ENCODE peak calls at places on chromosomes 1 and 21, in ten cellular contexts. One of them, this sample, is unnamed. For H3K36me3, the result is how much of the 10 kb centered on the place peaks cover.

GRCh38 chr1:198880818-198881597 is 242.2 kb downstream of the PTPRC start:
- DNase-seq in breast epithelium: no peak
- DNase-seq in sigmoid colon: no peak
- DNase-seq in GM12878: no peak
- DNase-seq in IMR-90: peak
- DNase-seq in body of pancreas: no peak
- DNase-seq in transverse colon: no peak
- DNase-seq in heart left ventricle: no peak
- DNase-seq in adrenal gland: no peak
- DNase-seq in suprapubic skin: no peak
- DNase-seq in this sample: no peak

GRCh38 chr1:30008998-30009657 is 714.3 kb downstream of the MATN1 start:
- DNase-seq in adrenal gland: no peak
- DNase-seq in GM12878: no peak
- DNase-seq in transverse colon: peak
- DNase-seq in IMR-90: no peak
- DNase-seq in sigmoid colon: no peak
- DNase-seq in heart left ventricle: no peak
- DNase-seq in suprapubic skin: no peak
- DNase-seq in breast epithelium: no peak
- DNase-seq in body of pancreas: no peak
- DNase-seq in this sample: no peak

GRCh38 chr21:25350056-25350455 is 257.2 kb downstream of the MRPL39 start:
- DNase-seq in heart left ventricle: no peak
- DNase-seq in breast epithelium: no peak
- DNase-seq in suprapubic skin: no peak
- DNase-seq in IMR-90: peak
- DNase-seq in adrenal gland: no peak
- DNase-seq in sigmoid colon: no peak
- DNase-seq in GM12878: no peak
- DNase-seq in body of pancreas: peak
- DNase-seq in transverse colon: no peak
- DNase-seq in this sample: no peak

GRCh38 chr1:183063349-183063748 is 40.1 kb downstream of the LAMC1 start:
- DNase-seq in GM12878: no peak
- DNase-seq in sigmoid colon: no peak
- DNase-seq in transverse colon: no peak
- DNase-seq in heart left ventricle: no peak
- DNase-seq in IMR-90: peak
- DNase-seq in suprapubic skin: no peak
- DNase-seq in breast epithelium: no peak
- DNase-seq in body of pancreas: no peak
- DNase-seq in adrenal gland: no peak
- DNase-seq in this sample: no peak

GRCh38 chr1:183609313-183609712 is 19.1 kb upstream of the NCF2 start:
- DNase-seq in GM12878: no peak
- DNase-seq in sigmoid colon: peak
- DNase-seq in adrenal gland: no peak
- DNase-seq in heart left ventricle: peak
- DNase-seq in transverse colon: peak
- DNase-seq in IMR-90: peak
- DNase-seq in suprapubic skin: no peak
- DNase-seq in breast epithelium: peak
- DNase-seq in body of pancreas: peak
- DNase-seq in this sample: no peak

GRCh38 chr1:32666866-32667566 is 16.0 kb downstream of the RBBP4 start:
- DNase-seq in body of pancreas: no peak
- DNase-seq in heart left ventricle: no peak
- DNase-seq in IMR-90: no peak
- DNase-seq in GM12878: no peak
- DNase-seq in adrenal gland: no peak
- DNase-seq in suprapubic skin: no peak
- DNase-seq in transverse colon: no peak
- DNase-seq in sigmoid colon: no peak
- DNase-seq in breast epithelium: no peak
- DNase-seq in this sample: no peak

GRCh38 chr1:225737866-225738265 is 39.8 kb upstream of the SRP9 start:
- DNase-seq in adrenal gland: no peak
- DNase-seq in heart left ventricle: no peak
- DNase-seq in breast epithelium: no peak
- DNase-seq in transverse colon: no peak
- DNase-seq in IMR-90: no peak
- DNase-seq in GM12878: no peak
- DNase-seq in sigmoid colon: no peak
- DNase-seq in body of pancreas: no peak
- DNase-seq in suprapubic skin: no peak
- DNase-seq in this sample: no peak

GRCh38 chr1:6585081-6585722 is 5.4 kb downstream of the ZBTB48 start:
- DNase-seq in adrenal gland: no peak
- DNase-seq in IMR-90: no peak
- DNase-seq in body of pancreas: no peak
- DNase-seq in GM12878: no peak
- DNase-seq in sigmoid colon: no peak
- DNase-seq in suprapubic skin: no peak
- DNase-seq in breast epithelium: no peak
- DNase-seq in transverse colon: no peak
- DNase-seq in heart left ventricle: no peak
- DNase-seq in this sample: no peak

GRCh38 chr1:52343982-52344381 is 22.0 kb downstream of the CC2D1B start:
- DNase-seq in sigmoid colon: no peak
- DNase-seq in suprapubic skin: no peak
- DNase-seq in breast epithelium: no peak
- DNase-seq in IMR-90: no peak
- DNase-seq in transverse colon: no peak
- DNase-seq in body of pancreas: no peak
- DNase-seq in heart left ventricle: no peak
- DNase-seq in GM12878: no peak
- DNase-seq in adrenal gland: no peak
- DNase-seq in this sample: no peak

GRCh38 chr1:52352690-52353089 is 13.3 kb downstream of the CC2D1B start:
- DNase-seq in transverse colon: no peak
- DNase-seq in heart left ventricle: no peak
- DNase-seq in IMR-90: no peak
- DNase-seq in sigmoid colon: no peak
- DNase-seq in GM12878: no peak
- DNase-seq in adrenal gland: no peak
- DNase-seq in body of pancreas: no peak
- DNase-seq in breast epithelium: no peak
- DNase-seq in suprapubic skin: no peak
- DNase-seq in this sample: no peak

GRCh38 chr1:52345252-52345651 is 20.8 kb downstream of the CC2D1B start:
- DNase-seq in breast epithelium: peak
- DNase-seq in IMR-90: no peak
- DNase-seq in body of pancreas: no peak
- DNase-seq in sigmoid colon: no peak
- DNase-seq in transverse colon: no peak
- DNase-seq in adrenal gland: no peak
- DNase-seq in heart left ventricle: no peak
- DNase-seq in suprapubic skin: no peak
- DNase-seq in GM12878: no peak
- DNase-seq in this sample: no peak

GRCh38 chr1:52346653-52347052 is 19.4 kb downstream of the CC2D1B start:
- DNase-seq in IMR-90: no peak
- DNase-seq in adrenal gland: no peak
- DNase-seq in suprapubic skin: no peak
- DNase-seq in heart left ventricle: no peak
- DNase-seq in sigmoid colon: no peak
- DNase-seq in body of pancreas: no peak
- DNase-seq in GM12878: no peak
- DNase-seq in transverse colon: no peak
- DNase-seq in breast epithelium: peak
- DNase-seq in this sample: no peak

DNA sequence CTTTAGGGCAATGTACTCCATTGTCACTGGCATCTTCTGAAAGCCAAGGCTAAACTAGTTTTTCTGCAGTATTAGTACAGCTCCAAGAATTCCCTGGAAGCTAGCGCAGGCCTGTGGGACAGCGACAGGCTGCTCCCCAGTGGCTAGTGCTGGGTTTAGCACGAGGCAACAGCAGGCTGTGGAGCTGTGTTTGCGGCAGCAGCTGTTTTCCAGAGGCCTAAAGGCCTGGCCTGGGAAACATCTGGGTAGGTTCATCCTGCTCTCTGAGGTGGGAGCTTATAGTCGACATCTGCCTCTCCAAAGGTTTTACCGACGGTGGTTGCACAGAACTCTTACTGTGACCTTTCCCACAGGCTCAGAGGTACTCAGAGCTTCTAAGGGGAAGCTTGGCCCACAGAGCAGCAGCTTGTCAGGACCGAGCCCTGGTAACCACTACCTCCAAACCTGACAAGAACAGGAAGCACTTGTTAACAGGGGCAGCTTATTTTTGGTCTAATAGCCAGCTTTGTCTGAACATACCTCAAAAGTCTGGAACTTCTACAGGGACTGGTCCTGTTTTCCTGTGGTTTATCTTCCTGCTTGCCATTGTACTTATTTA is 17.2 kb downstream of the CC2D1B start:
- DNase-seq in breast epithelium: peak
- DNase-seq in transverse colon: no peak
- DNase-seq in body of pancreas: peak
- DNase-seq in heart left ventricle: no peak
- DNase-seq in IMR-90: peak
- DNase-seq in sigmoid colon: no peak
- DNase-seq in GM12878: no peak
- DNase-seq in adrenal gland: no peak
- DNase-seq in suprapubic skin: no peak
- DNase-seq in this sample: no peak
- TF ChIP-seq POLR2A in breast epithelium: no peak
- TF ChIP-seq POLR2A in transverse colon: no peak
- TF ChIP-seq POLR2A in body of pancreas: no peak
- TF ChIP-seq POLR2A in heart left ventricle: no peak
- TF ChIP-seq POLR2A in IMR-90: no peak
- TF ChIP-seq POLR2A in sigmoid colon: no peak
- TF ChIP-seq POLR2A in GM12878: peak
- TF ChIP-seq POLR2A in adrenal gland: no peak
- TF ChIP-seq POLR2A in suprapubic skin: no peak
- TF ChIP-seq POLR2A in this sample: no peak

GRCh38 chr1:11525151-11525505 is 46.2 kb downstream of the DISP3 start:
- DNase-seq in IMR-90: no peak
- DNase-seq in transverse colon: no peak
- DNase-seq in adrenal gland: no peak
- DNase-seq in heart left ventricle: no peak
- DNase-seq in body of pancreas: no peak
- DNase-seq in suprapubic skin: peak
- DNase-seq in breast epithelium: no peak
- DNase-seq in sigmoid colon: peak
- DNase-seq in GM12878: no peak
- DNase-seq in this sample: no peak
- H3K36me3 ChIP-seq in IMR-90: under half
- H3K36me3 ChIP-seq in transverse colon: under half
- H3K36me3 ChIP-seq in adrenal gland: under half
- H3K36me3 ChIP-seq in heart left ventricle: under half
- H3K36me3 ChIP-seq in body of pancreas: under half
- H3K36me3 ChIP-seq in suprapubic skin: under half
- H3K36me3 ChIP-seq in breast epithelium: under half
- H3K36me3 ChIP-seq in sigmoid colon: under half
- H3K36me3 ChIP-seq in GM12878: under half
- H3K36me3 ChIP-seq in this sample: under half

GRCh38 chr21:43790053-43790524 is 712 bp downstream of the RRP1 start:
- DNase-seq in GM12878: no peak
- DNase-seq in breast epithelium: no peak
- DNase-seq in sigmoid colon: no peak
- DNase-seq in body of pancreas: no peak
- DNase-seq in suprapubic skin: no peak
- DNase-seq in transverse colon: no peak
- DNase-seq in adrenal gland: no peak
- DNase-seq in IMR-90: no peak
- DNase-seq in heart left ventricle: no peak
- DNase-seq in this sample: no peak

GRCh38 chr21:43792406-43792805 is 3.0 kb downstream of the RRP1 start:
- DNase-seq in body of pancreas: no peak
- DNase-seq in breast epithelium: no peak
- DNase-seq in suprapubic skin: no peak
- DNase-seq in adrenal gland: no peak
- DNase-seq in IMR-90: no peak
- DNase-seq in GM12878: no peak
- DNase-seq in sigmoid colon: no peak
- DNase-seq in heart left ventricle: no peak
- DNase-seq in transverse colon: no peak
- DNase-seq in this sample: no peak

GRCh38 chr21:43786423-43787179 is 2.8 kb upstream of the RRP1 start:
- DNase-seq in body of pancreas: no peak
- DNase-seq in IMR-90: no peak
- DNase-seq in adrenal gland: no peak
- DNase-seq in breast epithelium: no peak
- DNase-seq in heart left ventricle: no peak
- DNase-seq in suprapubic skin: no peak
- DNase-seq in transverse colon: no peak
- DNase-seq in GM12878: no peak
- DNase-seq in sigmoid colon: no peak
- DNase-seq in this sample: no peak

GRCh38 chr21:43787180-43787533 is 2.2 kb upstream of the RRP1 start:
- DNase-seq in suprapubic skin: no peak
- DNase-seq in breast epithelium: no peak
- DNase-seq in GM12878: no peak
- DNase-seq in heart left ventricle: no peak
- DNase-seq in IMR-90: no peak
- DNase-seq in adrenal gland: no peak
- DNase-seq in body of pancreas: no peak
- DNase-seq in transverse colon: no peak
- DNase-seq in sigmoid colon: no peak
- DNase-seq in this sample: no peak

DNA sequence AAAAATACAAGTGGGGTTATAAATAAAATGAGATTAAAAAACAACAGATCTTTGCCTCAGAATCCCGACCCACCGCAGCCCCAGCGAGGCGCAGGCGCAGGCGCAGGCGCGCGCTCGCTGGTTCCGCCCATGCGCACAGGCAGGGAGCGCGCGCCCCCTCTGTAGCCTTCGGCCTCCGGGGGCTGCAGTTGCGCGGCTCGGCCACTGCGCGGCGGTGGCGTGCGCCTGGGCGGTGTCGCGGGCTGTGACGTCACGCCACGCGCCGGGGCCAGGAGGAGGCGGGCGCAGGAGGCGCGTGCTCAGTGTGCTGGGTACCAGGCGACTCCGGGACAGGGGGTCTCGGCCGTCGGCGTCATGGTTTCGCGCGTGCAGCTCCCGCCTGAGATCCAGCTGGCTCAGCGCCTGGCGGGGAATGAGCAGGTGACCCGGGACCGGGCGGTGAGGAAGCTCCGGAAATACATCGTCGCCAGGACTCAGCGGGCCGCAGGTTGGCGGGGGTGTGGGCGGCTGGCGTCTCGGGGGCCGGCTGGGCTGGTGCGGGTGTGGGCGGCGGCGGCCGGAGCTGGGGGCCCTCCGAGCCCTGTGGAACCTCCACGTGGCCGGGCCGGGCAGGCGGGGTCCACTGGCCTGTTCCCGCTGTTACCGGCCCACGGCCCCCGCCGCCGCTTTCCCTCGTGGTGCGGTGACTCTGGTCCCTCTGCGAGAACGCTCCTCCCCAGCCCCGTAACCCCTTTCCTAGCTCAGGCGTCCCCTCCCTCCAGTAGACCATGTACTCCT is at the start of gene RRP1:
- DNase-seq in transverse colon: peak
- DNase-seq in GM12878: peak
- DNase-seq in adrenal gland: peak
- DNase-seq in suprapubic skin: peak
- DNase-seq in sigmoid colon: peak
- DNase-seq in breast epithelium: peak
- DNase-seq in IMR-90: peak
- DNase-seq in heart left ventricle: peak
- DNase-seq in body of pancreas: peak
- DNase-seq in this sample: peak
- TF ChIP-seq POLR2A in transverse colon: peak
- TF ChIP-seq POLR2A in GM12878: peak
- TF ChIP-seq POLR2A in adrenal gland: peak
- TF ChIP-seq POLR2A in suprapubic skin: peak
- TF ChIP-seq POLR2A in sigmoid colon: peak
- TF ChIP-seq POLR2A in breast epithelium: peak
- TF ChIP-seq POLR2A in IMR-90: peak
- TF ChIP-seq POLR2A in heart left ventricle: no peak
- TF ChIP-seq POLR2A in body of pancreas: peak
- TF ChIP-seq POLR2A in this sample: peak

DNA sequence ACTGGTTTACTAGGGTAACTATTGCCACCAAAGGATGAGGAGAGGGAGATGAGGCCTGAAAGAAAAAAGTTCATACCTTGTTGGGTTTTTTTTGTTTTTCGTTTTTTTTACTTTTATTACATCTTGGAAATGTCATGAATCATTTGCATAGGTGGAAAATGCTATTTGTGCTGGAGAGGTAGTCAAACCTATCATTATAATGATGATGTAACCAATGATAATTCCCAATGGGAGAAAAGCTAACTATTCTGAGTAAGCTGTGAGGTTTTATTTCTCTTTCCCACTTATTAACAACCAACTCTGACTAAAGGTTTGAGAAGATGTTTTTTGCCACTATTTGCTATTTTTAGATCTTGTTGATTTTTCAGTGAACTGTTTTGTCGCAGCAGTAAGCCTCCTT is 29.0 kb downstream of the SH3GLB1 start:
- DNase-seq in adrenal gland: no peak
- DNase-seq in breast epithelium: no peak
- DNase-seq in IMR-90: no peak
- DNase-seq in GM12878: no peak
- DNase-seq in sigmoid colon: no peak
- DNase-seq in suprapubic skin: no peak
- DNase-seq in transverse colon: no peak
- DNase-seq in body of pancreas: no peak
- DNase-seq in heart left ventricle: no peak
- DNase-seq in this sample: no peak
- H3K36me3 ChIP-seq in adrenal gland: under half
- H3K36me3 ChIP-seq in breast epithelium: under half
- H3K36me3 ChIP-seq in IMR-90: under half
- H3K36me3 ChIP-seq in GM12878: under half
- H3K36me3 ChIP-seq in sigmoid colon: under half
- H3K36me3 ChIP-seq in suprapubic skin: half or more
- H3K36me3 ChIP-seq in transverse colon: half or more
- H3K36me3 ChIP-seq in body of pancreas: under half
- H3K36me3 ChIP-seq in heart left ventricle: half or more
- H3K36me3 ChIP-seq in this sample: half or more